ENCODE peak calls at places on chromosomes 7 and 10, in ten cellular contexts. One of them, this sample, is unnamed.

GRCh38 chr7:69889338-69890080 is 291.2 kb downstream of the AUTS2 start:
- DNase-seq in WTC11: no peak
- DNase-seq in amniotic epithelial cell: no peak
- DNase-seq in M059J: no peak
- DNase-seq in aorta: no peak
- DNase-seq in astrocyte of the cerebellum: no peak
- DNase-seq in AG09319: no peak
- DNase-seq in ELR: no peak
- DNase-seq in Peyer's patch: no peak
- DNase-seq in NCI-H2029 treated with DMSO at 0.1 percent for 48 hours: no peak
- DNase-seq in this sample: no peak

GRCh38 chr10:86295791-86296190 is 70.8 kb downstream of the GRID1 start:
- DNase-seq in WTC11: no peak
- DNase-seq in amniotic epithelial cell: no peak
- DNase-seq in M059J: no peak
- DNase-seq in aorta: no peak
- DNase-seq in astrocyte of the cerebellum: no peak
- DNase-seq in AG09319: no peak
- DNase-seq in ELR: no peak
- DNase-seq in Peyer's patch: no peak
- DNase-seq in NCI-H2029 treated with DMSO at 0.1 percent for 48 hours: no peak
- DNase-seq in this sample: no peak

GRCh38 chr7:2251841-2252771 is 10.1 kb downstream of the NUDT1 start:
- DNase-seq in WTC11: no peak
- DNase-seq in amniotic epithelial cell: no peak
- DNase-seq in M059J: no peak
- DNase-seq in aorta: no peak
- DNase-seq in astrocyte of the cerebellum: no peak
- DNase-seq in AG09319: no peak
- DNase-seq in ELR: no peak
- DNase-seq in Peyer's patch: no peak
- DNase-seq in NCI-H2029 treated with DMSO at 0.1 percent for 48 hours: no peak
- DNase-seq in this sample: no peak

GRCh38 chr10:102504179-102504975 is 605 bp downstream of the SUFU start:
- DNase-seq in WTC11: peak
- DNase-seq in amniotic epithelial cell: peak
- DNase-seq in M059J: peak
- DNase-seq in aorta: peak
- DNase-seq in astrocyte of the cerebellum: no peak
- DNase-seq in AG09319: no peak
- DNase-seq in ELR: peak
- DNase-seq in Peyer's patch: peak
- DNase-seq in NCI-H2029 treated with DMSO at 0.1 percent for 48 hours: no peak
- DNase-seq in this sample: peak

GRCh38 chr10:21100871-21101514 is 203.9 kb upstream of the NEBL start:
- DNase-seq in WTC11: no peak
- DNase-seq in amniotic epithelial cell: peak
- DNase-seq in M059J: peak
- DNase-seq in aorta: no peak
- DNase-seq in astrocyte of the cerebellum: peak
- DNase-seq in AG09319: no peak
- DNase-seq in ELR: no peak
- DNase-seq in Peyer's patch: no peak
- DNase-seq in NCI-H2029 treated with DMSO at 0.1 percent for 48 hours: no peak
- DNase-seq in this sample: no peak

GRCh38 chr7:70787772-70788171 is 344.2 kb upstream of the GALNT17 start:
- DNase-seq in WTC11: no peak
- DNase-seq in amniotic epithelial cell: no peak
- DNase-seq in M059J: peak
- DNase-seq in aorta: no peak
- DNase-seq in astrocyte of the cerebellum: no peak
- DNase-seq in AG09319: no peak
- DNase-seq in ELR: no peak
- DNase-seq in Peyer's patch: no peak
- DNase-seq in NCI-H2029 treated with DMSO at 0.1 percent for 48 hours: no peak
- DNase-seq in this sample: peak

GRCh38 chr7:151125835-151126481 is 39.7 kb downstream of the AGAP3 start:
- DNase-seq in WTC11: no peak
- DNase-seq in amniotic epithelial cell: no peak
- DNase-seq in M059J: no peak
- DNase-seq in aorta: no peak
- DNase-seq in astrocyte of the cerebellum: no peak
- DNase-seq in AG09319: no peak
- DNase-seq in ELR: no peak
- DNase-seq in Peyer's patch: peak
- DNase-seq in NCI-H2029 treated with DMSO at 0.1 percent for 48 hours: no peak
- DNase-seq in this sample: no peak

GRCh38 chr7:116258734-116259133 is 48.4 kb downstream of the TES start:
- DNase-seq in WTC11: no peak
- DNase-seq in amniotic epithelial cell: peak
- DNase-seq in M059J: peak
- DNase-seq in aorta: no peak
- DNase-seq in astrocyte of the cerebellum: peak
- DNase-seq in AG09319: peak
- DNase-seq in ELR: peak
- DNase-seq in Peyer's patch: no peak
- DNase-seq in NCI-H2029 treated with DMSO at 0.1 percent for 48 hours: no peak
- DNase-seq in this sample: no peak

GRCh38 chr7:40717242-40717641 is 582.4 kb downstream of the SUGCT start:
- DNase-seq in WTC11: peak
- DNase-seq in amniotic epithelial cell: peak
- DNase-seq in M059J: peak
- DNase-seq in aorta: peak
- DNase-seq in astrocyte of the cerebellum: no peak
- DNase-seq in AG09319: peak
- DNase-seq in ELR: peak
- DNase-seq in Peyer's patch: peak
- DNase-seq in NCI-H2029 treated with DMSO at 0.1 percent for 48 hours: no peak
- DNase-seq in this sample: no peak

GRCh38 chr7:99928994-99929729 is at the start of gene GJC3:
- DNase-seq in WTC11: peak
- DNase-seq in amniotic epithelial cell: peak
- DNase-seq in M059J: peak
- DNase-seq in aorta: peak
- DNase-seq in astrocyte of the cerebellum: no peak
- DNase-seq in AG09319: no peak
- DNase-seq in ELR: peak
- DNase-seq in Peyer's patch: peak
- DNase-seq in NCI-H2029 treated with DMSO at 0.1 percent for 48 hours: peak
- DNase-seq in this sample: peak

GRCh38 chr7:31918706-31919393 is 151.4 kb downstream of the PDE1C start:
- DNase-seq in WTC11: no peak
- DNase-seq in amniotic epithelial cell: no peak
- DNase-seq in M059J: no peak
- DNase-seq in aorta: no peak
- DNase-seq in astrocyte of the cerebellum: no peak
- DNase-seq in AG09319: no peak
- DNase-seq in ELR: no peak
- DNase-seq in Peyer's patch: no peak
- DNase-seq in NCI-H2029 treated with DMSO at 0.1 percent for 48 hours: no peak
- DNase-seq in this sample: no peak

GRCh38 chr10:52099026-52099600 is 215.0 kb upstream of the DKK1 start:
- DNase-seq in WTC11: no peak
- DNase-seq in amniotic epithelial cell: no peak
- DNase-seq in M059J: peak
- DNase-seq in aorta: no peak
- DNase-seq in astrocyte of the cerebellum: no peak
- DNase-seq in AG09319: no peak
- DNase-seq in ELR: no peak
- DNase-seq in Peyer's patch: no peak
- DNase-seq in NCI-H2029 treated with DMSO at 0.1 percent for 48 hours: no peak
- DNase-seq in this sample: no peak

GRCh38 chr10:69327463-69328345 is 49.4 kb downstream of the HK1 start:
- DNase-seq in WTC11: no peak
- DNase-seq in amniotic epithelial cell: peak
- DNase-seq in M059J: no peak
- DNase-seq in aorta: peak
- DNase-seq in astrocyte of the cerebellum: no peak
- DNase-seq in AG09319: no peak
- DNase-seq in ELR: no peak
- DNase-seq in Peyer's patch: peak
- DNase-seq in NCI-H2029 treated with DMSO at 0.1 percent for 48 hours: peak
- DNase-seq in this sample: no peak

GRCh38 chr7:106871793-106872571 is 6.9 kb downstream of the PIK3CG start:
- DNase-seq in WTC11: no peak
- DNase-seq in amniotic epithelial cell: no peak
- DNase-seq in M059J: no peak
- DNase-seq in aorta: no peak
- DNase-seq in astrocyte of the cerebellum: no peak
- DNase-seq in AG09319: no peak
- DNase-seq in ELR: no peak
- DNase-seq in Peyer's patch: no peak
- DNase-seq in NCI-H2029 treated with DMSO at 0.1 percent for 48 hours: no peak
- DNase-seq in this sample: no peak

GRCh38 chr10:13698217-13698616 is 111.5 kb downstream of the PRPF18 start:
- DNase-seq in WTC11: no peak
- DNase-seq in amniotic epithelial cell: no peak
- DNase-seq in M059J: no peak
- DNase-seq in aorta: no peak
- DNase-seq in astrocyte of the cerebellum: no peak
- DNase-seq in AG09319: no peak
- DNase-seq in ELR: no peak
- DNase-seq in Peyer's patch: no peak
- DNase-seq in NCI-H2029 treated with DMSO at 0.1 percent for 48 hours: no peak
- DNase-seq in this sample: no peak

GRCh38 chr10:97875391-97875790 is 25.7 kb downstream of the GOLGA7B start:
- DNase-seq in WTC11: no peak
- DNase-seq in amniotic epithelial cell: no peak
- DNase-seq in M059J: no peak
- DNase-seq in aorta: peak
- DNase-seq in astrocyte of the cerebellum: no peak
- DNase-seq in AG09319: no peak
- DNase-seq in ELR: no peak
- DNase-seq in Peyer's patch: no peak
- DNase-seq in NCI-H2029 treated with DMSO at 0.1 percent for 48 hours: no peak
- DNase-seq in this sample: no peak

GRCh38 chr7:97751566-97751965 is 19.7 kb downstream of the TAC1 start:
- DNase-seq in WTC11: no peak
- DNase-seq in amniotic epithelial cell: no peak
- DNase-seq in M059J: no peak
- DNase-seq in aorta: no peak
- DNase-seq in astrocyte of the cerebellum: no peak
- DNase-seq in AG09319: no peak
- DNase-seq in ELR: no peak
- DNase-seq in Peyer's patch: no peak
- DNase-seq in NCI-H2029 treated with DMSO at 0.1 percent for 48 hours: no peak
- DNase-seq in this sample: no peak

GRCh38 chr7:39741942-39742623 is 118.7 kb downstream of the RALA start:
- DNase-seq in WTC11: peak
- DNase-seq in amniotic epithelial cell: peak
- DNase-seq in M059J: peak
- DNase-seq in aorta: no peak
- DNase-seq in astrocyte of the cerebellum: no peak
- DNase-seq in AG09319: no peak
- DNase-seq in ELR: peak
- DNase-seq in Peyer's patch: peak
- DNase-seq in NCI-H2029 treated with DMSO at 0.1 percent for 48 hours: peak
- DNase-seq in this sample: peak

GRCh38 chr10:131750973-131751826 is 149.6 kb upstream of the PPP2R2D start:
- DNase-seq in WTC11: no peak
- DNase-seq in amniotic epithelial cell: no peak
- DNase-seq in M059J: no peak
- DNase-seq in aorta: peak
- DNase-seq in astrocyte of the cerebellum: no peak
- DNase-seq in AG09319: no peak
- DNase-seq in ELR: no peak
- DNase-seq in Peyer's patch: peak
- DNase-seq in NCI-H2029 treated with DMSO at 0.1 percent for 48 hours: no peak
- DNase-seq in this sample: no peak

GRCh38 chr7:107779647-107780099 is 23.4 kb downstream of the SLC26A3 start:
- DNase-seq in WTC11: no peak
- DNase-seq in amniotic epithelial cell: peak
- DNase-seq in M059J: no peak
- DNase-seq in aorta: no peak
- DNase-seq in astrocyte of the cerebellum: no peak
- DNase-seq in AG09319: no peak
- DNase-seq in ELR: no peak
- DNase-seq in Peyer's patch: peak
- DNase-seq in NCI-H2029 treated with DMSO at 0.1 percent for 48 hours: no peak
- DNase-seq in this sample: no peak

GRCh38 chr10:61262486-61263261 is 190.5 kb downstream of the TMEM26 start:
- DNase-seq in WTC11: no peak
- DNase-seq in amniotic epithelial cell: peak
- DNase-seq in M059J: no peak
- DNase-seq in aorta: no peak
- DNase-seq in astrocyte of the cerebellum: peak
- DNase-seq in AG09319: peak
- DNase-seq in ELR: peak
- DNase-seq in Peyer's patch: no peak
- DNase-seq in NCI-H2029 treated with DMSO at 0.1 percent for 48 hours: no peak
- DNase-seq in this sample: no peak

GRCh38 chr7:20797174-20798080 is 10.7 kb upstream of the SP8 start:
- DNase-seq in WTC11: peak
- DNase-seq in amniotic epithelial cell: no peak
- DNase-seq in M059J: peak
- DNase-seq in aorta: no peak
- DNase-seq in astrocyte of the cerebellum: no peak
- DNase-seq in AG09319: no peak
- DNase-seq in ELR: no peak
- DNase-seq in Peyer's patch: peak
- DNase-seq in NCI-H2029 treated with DMSO at 0.1 percent for 48 hours: no peak
- DNase-seq in this sample: no peak

GRCh38 chr7:69276011-69276729 is 322.1 kb upstream of the AUTS2 start:
- DNase-seq in WTC11: no peak
- DNase-seq in amniotic epithelial cell: no peak
- DNase-seq in M059J: peak
- DNase-seq in aorta: no peak
- DNase-seq in astrocyte of the cerebellum: no peak
- DNase-seq in AG09319: no peak
- DNase-seq in ELR: no peak
- DNase-seq in Peyer's patch: no peak
- DNase-seq in NCI-H2029 treated with DMSO at 0.1 percent for 48 hours: no peak
- DNase-seq in this sample: no peak

GRCh38 chr10:98077223-98077622 is 46.8 kb upstream of the CRTAC1 start:
- DNase-seq in WTC11: no peak
- DNase-seq in amniotic epithelial cell: no peak
- DNase-seq in M059J: no peak
- DNase-seq in aorta: no peak
- DNase-seq in astrocyte of the cerebellum: no peak
- DNase-seq in AG09319: no peak
- DNase-seq in ELR: no peak
- DNase-seq in Peyer's patch: no peak
- DNase-seq in NCI-H2029 treated with DMSO at 0.1 percent for 48 hours: no peak
- DNase-seq in this sample: no peak

GRCh38 chr10:21285742-21286311 is 239.7 kb downstream of the SKIDA1 start:
- DNase-seq in WTC11: no peak
- DNase-seq in amniotic epithelial cell: peak
- DNase-seq in M059J: peak
- DNase-seq in aorta: no peak
- DNase-seq in astrocyte of the cerebellum: no peak
- DNase-seq in AG09319: no peak
- DNase-seq in ELR: peak
- DNase-seq in Peyer's patch: no peak
- DNase-seq in NCI-H2029 treated with DMSO at 0.1 percent for 48 hours: no peak
- DNase-seq in this sample: no peak

This sample was measured in T-helper 1 cell.